ENCODE peak calls at places on chromosomes 2 and 18, in six cellular contexts. V is Peyer's patch, D is fibroblast of the aortic adventitia, Y is neural progenitor cell, B is upper lobe of right lung, X is WERI-Rb-1. E is an unnamed sample.
A peak's percentile ranks its signal among the peaks of the same experiment; 100 is the strongest.

GRCh38 chr2:20704886-20705285 is 37.9 kb downstream of the GDF7 start:
- DNase-seq in B (no peak), D (no peak), V (no peak), X (no peak), Y (no peak), E (no peak)

GRCh38 chr2:227939271-227940027 is 68.0 kb downstream of the DAW1 start:
- DNase-seq in D (peak; percentile 34), Y (peak; percentile 83), B (no peak), V (no peak), X (peak; percentile 46), E (peak; percentile 30)

GRCh38 chr18:59945544-59945943 is 45.7 kb downstream of the PMAIP1 start:
- DNase-seq in D (no peak), Y (no peak), B (no peak), X (no peak), V (no peak), E (no peak)

GRCh38 chr2:213101109-213101508 is 50.3 kb downstream of the IKZF2 start:
- DNase-seq in D (no peak), V (no peak), X (no peak), B (no peak), Y (no peak), E (no peak)

GRCh38 chr2:19845323-19845920 is 56.4 kb downstream of the TTC32 start:
- DNase-seq in B (no peak), Y (no peak), X (no peak), V (no peak), D (no peak), E (no peak)

GRCh38 chr18:9506046-9506792 is 30.9 kb downstream of the RALBP1 start:
- DNase-seq in X (peak; percentile 39), V (no peak), D (peak; percentile 39), B (no peak), Y (peak; percentile 2), E (no peak)

GRCh38 chr2:96083064-96083889 is 33.1 kb downstream of the ADRA2B start:
- DNase-seq in D (no peak), Y (no peak), B (peak; percentile 53), X (no peak), V (no peak), E (no peak)

GRCh38 chr2:75276093-75277055 is 77.1 kb upstream of the TACR1 start:
- DNase-seq in B (no peak), V (no peak), X (no peak), Y (no peak), D (peak; percentile 51), E (peak; percentile 43)

GRCh38 chr2:223819891-223820290 is 17.5 kb downstream of the AP1S3 start:
- DNase-seq in B (no peak), D (no peak), V (no peak), Y (no peak), X (no peak), E (no peak)

GRCh38 chr2:150109912-150110311 is 377.6 kb downstream of the RND3 start:
- DNase-seq in V (no peak), D (no peak), B (no peak), Y (no peak), X (no peak), E (no peak)

GRCh38 chr2:218671077-218671653 is 637 bp downstream of the RNF25 start:
- DNase-seq in Y (peak; percentile 26), B (no peak), X (no peak), D (peak; percentile 11), V (no peak), E (peak; percentile 12)

GRCh38 chr2:98771771-98772521 is 41.0 kb upstream of the MGAT4A start:
- DNase-seq in Y (no peak), X (no peak), B (no peak), D (peak; percentile 82), V (peak; percentile 57), E (peak; percentile 38)

GRCh38 chr2:98773169-98773568 is 42.2 kb upstream of the MGAT4A start:
- DNase-seq in D (no peak), X (no peak), V (no peak), Y (no peak), B (no peak), E (no peak)

GRCh38 chr2:98773907-98774306 is 43.0 kb upstream of the MGAT4A start:
- DNase-seq in X (no peak), D (no peak), Y (no peak), V (no peak), B (no peak), E (no peak)

GRCh38 chr2:98771264-98771663 is 40.3 kb upstream of the MGAT4A start:
- DNase-seq in B (no peak), X (no peak), D (no peak), Y (no peak), V (no peak), E (no peak)

DNA sequence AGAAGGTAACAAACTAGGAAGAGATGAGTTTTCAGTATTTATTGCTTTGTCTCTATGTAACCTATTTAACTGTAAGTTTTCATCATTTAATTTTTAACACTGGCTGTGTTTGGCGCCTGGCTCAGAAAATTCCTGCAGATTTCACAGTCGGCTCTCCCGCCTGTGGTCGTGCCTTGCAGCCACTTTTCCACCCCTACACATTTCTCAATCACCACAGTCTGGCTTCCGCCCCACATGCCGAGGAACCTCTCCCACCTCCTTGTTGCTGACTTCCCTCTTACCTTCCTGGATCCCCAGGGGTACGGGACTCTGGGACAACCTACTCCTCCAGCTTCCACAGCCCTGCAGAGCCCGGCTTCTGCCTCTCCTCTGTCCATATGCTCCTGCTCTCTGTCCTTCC is 41.6 kb upstream of the MGAT4A start:
- DNase-seq in D (no peak), Y (no peak), V (no peak), X (no peak), B (no peak), E (peak; percentile 15)
- H3K4me3 ChIP-seq in D (no peak overlapping the region), Y (no peak overlapping the region), V (no peak overlapping the region), X (no peak overlapping the region), B (no peak overlapping the region), E (no peak overlapping the region)

GRCh38 chr2:102251042-102251848 is 60.1 kb upstream of the IL1RL1 start:
- DNase-seq in Y (peak; percentile 69), X (no peak), D (no peak), B (peak; percentile 85), V (no peak), E (no peak)
- TF ChIP-seq CTCF in Y (peak; percentile 60), X (no peak), D (peak; percentile 54), B (peak; percentile 79), V (peak; percentile 60), E (peak; percentile 53)

DNA sequence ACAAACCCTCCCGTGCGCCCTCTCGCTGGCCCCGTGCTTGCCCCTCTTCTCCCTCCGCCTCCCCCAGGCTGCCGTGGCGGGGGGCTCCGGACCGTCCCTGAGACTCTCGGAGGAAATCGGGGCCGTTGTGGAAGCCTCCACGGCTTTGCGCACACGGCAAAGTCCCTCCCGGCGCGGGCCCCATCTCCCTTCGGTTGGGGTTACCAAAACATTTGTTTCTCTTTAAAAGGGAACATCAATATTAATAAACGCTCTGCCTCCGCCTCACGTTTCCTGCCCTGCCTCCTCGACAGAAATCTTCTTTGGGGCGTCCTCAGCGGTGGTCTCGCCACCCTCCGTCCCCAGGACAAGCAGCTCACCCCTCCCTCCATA is 3.8 kb downstream of the PAX3 start:
- DNase-seq in Y (peak; percentile 44), D (no peak), V (no peak), B (no peak), X (no peak), E (no peak)
- H3K4me3 ChIP-seq in Y (no peak overlapping the region), D (peak overlapping the region; percentile 39), V (no peak overlapping the region), B (peak overlapping the region; percentile 17), X (no peak overlapping the region), E (peak overlapping the region; percentile 58)

GRCh38 chr2:120512321-120512710 is 166.4 kb downstream of the INHBB start:
- DNase-seq in Y (no peak), D (no peak), B (no peak), V (no peak), X (peak; percentile 46), E (no peak)
- TF ChIP-seq CTCF in Y (peak; percentile 26), D (no peak), B (no peak), V (no peak), X (peak; percentile 66), E (no peak)

GRCh38 chr2:232929303-232930123 is 59.4 kb downstream of the SNORC start:
- DNase-seq in Y (no peak), B (no peak), V (no peak), D (no peak), X (no peak), E (no peak)

GRCh38 chr2:232928564-232929302 is 58.7 kb downstream of the SNORC start:
- DNase-seq in D (no peak), Y (peak; percentile 59), V (no peak), X (no peak), B (no peak), E (no peak)

GRCh38 chr2:232926448-232927040 is 56.5 kb downstream of the SNORC start:
- DNase-seq in V (no peak), D (peak; percentile 40), B (no peak), X (no peak), Y (peak; percentile 53), E (no peak)

GRCh38 chr2:232927041-232927792 is 57.2 kb downstream of the SNORC start:
- DNase-seq in X (no peak), Y (peak; percentile 45), B (no peak), D (peak; percentile 61), V (no peak), E (no peak)

GRCh38 chr2:232927793-232928563 is 57.9 kb downstream of the SNORC start:
- DNase-seq in X (no peak), B (no peak), V (no peak), Y (peak; percentile 90), D (no peak), E (no peak)
- H3K4me3 ChIP-seq in X (peak overlapping the region; percentile 44), B (no peak overlapping the region), V (peak overlapping the region; percentile 44), Y (peak overlapping the region; percentile 64), D (peak overlapping the region; percentile 67), E (no peak overlapping the region)

GRCh38 chr18:61741881-61742280 is 150.9 kb downstream of the RNF152 start:
- DNase-seq in Y (no peak), V (no peak), D (no peak), B (no peak), X (no peak), E (no peak)
- TF ChIP-seq CTCF in Y (no peak), V (no peak), D (no peak), B (no peak), X (no peak), E (no peak)

DNA sequence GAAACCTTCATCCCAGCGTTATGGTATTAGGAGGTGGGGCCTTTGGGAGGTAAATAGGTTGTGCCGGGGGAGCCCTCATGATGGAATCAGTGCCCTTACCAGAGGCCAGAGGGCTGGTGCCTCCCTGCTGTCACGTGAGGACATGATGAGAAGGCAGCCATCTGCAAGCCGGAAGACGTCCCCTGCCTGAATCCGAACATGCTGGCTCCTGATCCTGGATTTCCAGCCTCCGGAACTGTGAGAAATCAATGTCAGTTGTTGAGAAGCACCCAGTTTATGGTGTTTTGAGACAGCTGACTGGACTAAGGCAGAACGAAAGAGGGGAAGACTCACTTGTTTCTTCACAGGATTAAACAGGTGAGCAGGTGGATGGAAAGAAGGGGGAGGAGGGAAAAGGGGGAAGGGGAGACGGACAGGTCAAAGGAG is 13.0 kb upstream of the KLF11 start:
- DNase-seq in D (no peak), Y (no peak), B (no peak), X (peak; percentile 96), V (no peak), E (no peak)
- H3K4me3 ChIP-seq in D (no peak overlapping the region), Y (no peak overlapping the region), B (no peak overlapping the region), X (peak overlapping the region; percentile 46), V (no peak overlapping the region), E (no peak overlapping the region)

E was measured in AG10803.